ENCODE peak calls at places on chromosomes 11 and 22, in eight cellular contexts. G is RWPE1; W is HFFc6; O is CD4-positive, alpha-beta T cell; N is tibial artery; P is neural progenitor cell; B is uterus; J is left ventricle myocardium inferior. Z is an unnamed sample.

GRCh38 chr11:32172771-32173170 is 81.9 kb downstream of the RCN1 start:
- DNase-seq in G (no peak), W (peak), O (no peak), N (no peak), P (peak), B (no peak), J (no peak), Z (no peak)

GRCh38 chr11:27870985-27871485 is 170.8 kb upstream of the BDNF start:
- DNase-seq in G (no peak), W (no peak), O (no peak), N (no peak), P (no peak), B (no peak), J (no peak), Z (no peak)

GRCh38 chr11:2517016-2517385 is 72.2 kb downstream of the KCNQ1 start:
- DNase-seq in G (no peak), W (no peak), O (no peak), N (peak), P (no peak), B (no peak), J (peak), Z (no peak)

GRCh38 chr22:47090591-47091240 is 328.3 kb downstream of the TBC1D22A start:
- DNase-seq in G (no peak), W (peak), O (no peak), N (peak), P (peak), B (peak), J (no peak), Z (peak)

GRCh38 chr11:12201016-12201985 is 90.9 kb downstream of the MICAL2 start:
- DNase-seq in G (no peak), W (peak), O (no peak), N (peak), P (no peak), B (no peak), J (peak), Z (no peak)

GRCh38 chr11:104663190-104664140 is 234.8 kb downstream of the CASP12 start:
- DNase-seq in G (no peak), W (no peak), O (no peak), N (no peak), P (no peak), B (no peak), J (no peak), Z (no peak)

GRCh38 chr11:116192509-116193206 is 580.1 kb downstream of the BUD13 start:
- DNase-seq in G (no peak), W (no peak), O (no peak), N (no peak), P (peak), B (no peak), J (no peak), Z (no peak)

GRCh38 chr11:17607572-17608570 is 60.8 kb downstream of the OTOG start:
- DNase-seq in G (no peak), W (no peak), O (no peak), N (peak), P (no peak), B (no peak), J (no peak), Z (no peak)

GRCh38 chr11:47889714-47890441 is 41.7 kb upstream of the NUP160 start:
- DNase-seq in G (no peak), W (no peak), O (no peak), N (no peak), P (no peak), B (no peak), J (no peak), Z (no peak)

GRCh38 chr11:118929496-118930151 is 3.9 kb upstream of the BCL9L start:
- DNase-seq in G (peak), W (peak), O (peak), N (peak), P (peak), B (peak), J (peak), Z (peak)

GRCh38 chr11:44793350-44794090 is 66.8 kb downstream of the TSPAN18 start:
- DNase-seq in G (no peak), W (no peak), O (no peak), N (no peak), P (peak), B (peak), J (no peak), Z (no peak)

GRCh38 chr11:61967177-61967923 is at the start of gene FTH1:
- DNase-seq in G (peak), W (peak), O (peak), N (peak), P (peak), B (peak), J (peak), Z (peak)

GRCh38 chr11:44815917-44816456 is 89.2 kb downstream of the TSPAN18 start:
- DNase-seq in G (no peak), W (no peak), O (no peak), N (no peak), P (no peak), B (no peak), J (no peak), Z (no peak)

GRCh38 chr11:80587906-80588305 is 1147.1 kb upstream of the TENM4 start:
- DNase-seq in G (no peak), W (no peak), O (no peak), N (no peak), P (no peak), B (no peak), J (no peak), Z (no peak)

GRCh38 chr11:1224109-1224485 is 1.2 kb downstream of the MUC5B start:
- DNase-seq in G (no peak), W (no peak), O (no peak), N (peak), P (no peak), B (no peak), J (no peak), Z (no peak)

GRCh38 chr11:120023120-120023519 is 114.8 kb downstream of the TRIM29 start:
- DNase-seq in G (no peak), W (no peak), O (no peak), N (no peak), P (peak), B (no peak), J (no peak), Z (no peak)

GRCh38 chr11:122850076-122850631 is 11.9 kb downstream of the CRTAM start:
- DNase-seq in G (no peak), W (peak), O (no peak), N (no peak), P (no peak), B (no peak), J (no peak), Z (peak)

GRCh38 chr22:36182056-36182455 is 19.6 kb downstream of the APOL4 start:
- DNase-seq in G (no peak), W (no peak), O (no peak), N (no peak), P (no peak), B (no peak), J (no peak), Z (no peak)

GRCh38 chr22:36182871-36183270 is 18.7 kb downstream of the APOL4 start:
- DNase-seq in G (no peak), W (no peak), O (no peak), N (no peak), P (no peak), B (no peak), J (no peak), Z (no peak)

GRCh38 chr22:36180928-36181327 is 20.4 kb upstream of the APOL3 start:
- DNase-seq in G (no peak), W (no peak), O (no peak), N (no peak), P (no peak), B (no peak), J (no peak), Z (no peak)

GRCh38 chr22:36177160-36177559 is 16.6 kb upstream of the APOL3 start:
- DNase-seq in G (no peak), W (no peak), O (no peak), N (no peak), P (no peak), B (no peak), J (no peak), Z (no peak)

GRCh38 chr22:36180038-36180880 is 19.7 kb upstream of the APOL3 start:
- DNase-seq in G (peak), W (peak), O (peak), N (peak), P (peak), B (peak), J (peak), Z (peak)
- TF ChIP-seq CTCF in G (peak), W (peak), O (peak), N (peak), P (peak), B (peak), J (peak), Z (peak)

DNA sequence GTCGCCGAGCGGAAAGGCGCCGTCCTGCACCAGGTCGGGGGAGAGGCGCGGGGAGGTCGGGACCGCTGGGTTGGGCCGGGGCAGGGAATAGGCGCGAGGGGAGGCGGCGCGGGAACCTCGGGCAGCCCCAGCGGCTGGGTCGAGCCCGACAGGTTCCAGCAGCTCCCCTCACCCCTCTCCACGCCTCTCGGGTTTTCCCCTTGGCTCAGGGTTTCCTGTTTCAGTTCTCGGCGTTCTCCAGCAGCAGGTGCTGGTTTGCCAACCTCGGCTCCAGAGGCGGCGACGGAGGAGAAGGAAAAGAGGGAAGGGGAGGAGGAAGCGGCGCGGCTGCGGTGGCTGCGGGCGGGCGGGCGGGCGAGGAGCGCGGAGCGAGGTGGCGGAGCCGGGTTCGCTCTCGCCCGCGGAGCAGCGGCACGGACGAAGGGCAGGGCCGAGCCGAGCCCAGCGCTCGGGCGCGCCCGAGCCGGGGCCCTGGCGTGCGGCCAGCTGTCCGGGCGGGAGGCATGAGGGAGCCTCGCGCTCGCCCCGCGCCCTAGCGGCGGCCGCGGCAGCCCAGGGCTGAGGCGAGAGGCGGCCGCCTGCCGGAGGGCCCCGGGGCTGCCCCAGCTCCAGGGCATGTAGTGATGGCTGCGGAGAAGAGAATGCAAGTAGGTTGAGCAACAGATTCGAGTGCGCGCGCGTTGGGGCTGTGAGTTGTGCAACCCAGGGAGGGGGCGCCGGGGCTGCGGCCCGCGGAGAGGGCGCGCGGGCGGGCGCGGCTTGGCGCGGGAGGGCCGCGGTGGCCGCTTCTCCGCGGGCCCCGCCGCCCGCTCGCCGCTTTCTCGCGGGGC is at the start of gene ZC3H12C:
- DNase-seq in G (peak), W (peak), O (no peak), N (peak), P (peak), B (peak), J (peak), Z (peak)
- TF ChIP-seq CTCF in G (peak), W (peak), O (no peak), N (peak), P (peak), B (no peak), J (peak), Z (no peak)

GRCh38 chr11:42976636-42977217 is 335.1 kb upstream of the API5 start:
- DNase-seq in G (no peak), W (no peak), O (no peak), N (no peak), P (no peak), B (no peak), J (no peak), Z (no peak)

GRCh38 chr11:42972741-42973140 is 339.1 kb upstream of the API5 start:
- DNase-seq in G (no peak), W (no peak), O (no peak), N (no peak), P (no peak), B (no peak), J (no peak), Z (no peak)

DNA sequence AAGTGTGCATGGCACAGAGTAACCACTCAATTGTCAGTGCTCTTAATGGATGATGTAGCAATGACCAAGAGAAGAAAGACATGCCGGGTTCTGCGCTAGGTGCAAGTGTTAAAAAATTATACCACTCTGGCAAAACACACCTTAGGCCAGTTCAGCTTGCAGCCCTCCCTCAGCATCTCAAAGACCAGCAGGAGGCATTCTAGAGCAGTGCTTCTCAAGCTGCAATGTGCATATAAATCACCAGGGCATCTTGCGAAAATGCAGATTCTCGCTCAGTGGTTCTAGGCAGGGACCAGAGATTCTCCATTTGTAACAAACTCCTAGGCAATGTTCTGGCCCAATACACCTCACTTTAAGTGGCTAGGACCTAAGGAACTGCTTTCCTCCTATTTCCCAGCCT is 337.3 kb upstream of the API5 start:
- DNase-seq in G (no peak), W (no peak), O (no peak), N (no peak), P (peak), B (no peak), J (no peak), Z (no peak)
- TF ChIP-seq CTCF in G (no peak), W (no peak), O (no peak), N (no peak), P (peak), B (no peak), J (no peak), Z (no peak)

GRCh38 chr11:20670932-20671403 is 1.6 kb downstream of the NELL1 start:
- DNase-seq in G (no peak), W (no peak), O (no peak), N (no peak), P (peak), B (no peak), J (no peak), Z (no peak)

GRCh38 chr11:20672575-20672974 is 3.2 kb downstream of the NELL1 start:
- DNase-seq in G (no peak), W (no peak), O (no peak), N (no peak), P (peak), B (no peak), J (no peak), Z (no peak)

GRCh38 chr11:20671856-20672546 is 2.6 kb downstream of the NELL1 start:
- DNase-seq in G (no peak), W (peak), O (no peak), N (no peak), P (peak), B (no peak), J (no peak), Z (no peak)

DNA sequence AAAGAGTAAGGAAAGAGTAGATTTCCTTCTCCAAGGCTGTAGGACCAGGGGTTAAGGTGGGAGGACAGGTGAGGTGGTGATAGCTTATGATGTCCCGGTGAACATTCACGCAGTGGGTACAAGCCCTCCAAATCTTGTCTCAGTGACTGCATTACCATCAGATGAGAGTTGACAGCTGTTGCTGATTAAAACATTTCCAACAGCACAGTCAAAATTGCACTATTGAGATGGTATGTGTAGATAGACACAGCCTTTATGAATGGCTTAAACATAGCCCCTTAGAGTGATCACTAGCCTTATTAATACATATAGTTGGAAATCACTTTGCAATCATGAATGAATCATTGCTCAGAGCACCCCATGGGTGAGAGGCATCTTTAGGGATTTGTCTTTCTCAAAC is 7.3 kb downstream of the NELL1 start:
- DNase-seq in G (no peak), W (no peak), O (no peak), N (no peak), P (no peak), B (no peak), J (no peak), Z (no peak)
- TF ChIP-seq CTCF in G (no peak), W (no peak), O (no peak), N (no peak), P (no peak), B (no peak), J (no peak), Z (no peak)

GRCh38 chr11:77104727-77105126 is 2.1 kb downstream of the OMP start:
- DNase-seq in G (no peak), W (peak), O (no peak), N (no peak), P (no peak), B (no peak), J (no peak), Z (no peak)

GRCh38 chr11:77103319-77103718 is 679 bp downstream of the OMP start:
- DNase-seq in G (no peak), W (no peak), O (no peak), N (no peak), P (no peak), B (no peak), J (no peak), Z (no peak)

GRCh38 chr11:77102246-77103210 is at the start of gene OMP:
- DNase-seq in G (no peak), W (no peak), O (no peak), N (no peak), P (no peak), B (no peak), J (no peak), Z (no peak)

GRCh38 chr11:77100166-77101042 is 2.2 kb upstream of the OMP start:
- DNase-seq in G (no peak), W (no peak), O (no peak), N (peak), P (no peak), B (no peak), J (peak), Z (no peak)

GRCh38 chr11:77101043-77101537 is 1.6 kb upstream of the OMP start:
- DNase-seq in G (no peak), W (peak), O (no peak), N (no peak), P (peak), B (no peak), J (no peak), Z (no peak)
- TF ChIP-seq CTCF in G (no peak), W (peak), O (no peak), N (no peak), P (peak), B (no peak), J (peak), Z (peak)

GRCh38 chr11:94997437-94997836 is 23.9 kb downstream of the KDM4D start:
- DNase-seq in G (no peak), W (no peak), O (no peak), N (no peak), P (no peak), B (no peak), J (no peak), Z (no peak)
- TF ChIP-seq CTCF in G (no peak), W (peak), O (no peak), N (no peak), P (no peak), B (no peak), J (no peak), Z (no peak)

GRCh38 chr11:3944198-3944597 is 88.7 kb downstream of the STIM1 start:
- DNase-seq in G (no peak), W (peak), O (no peak), N (peak), P (no peak), B (peak), J (peak), Z (no peak)

GRCh38 chr11:3939651-3940190 is 84.3 kb downstream of the STIM1 start:
- DNase-seq in G (no peak), W (peak), O (no peak), N (no peak), P (no peak), B (no peak), J (no peak), Z (no peak)

GRCh38 chr11:3942956-3943497 is 87.6 kb downstream of the STIM1 start:
- DNase-seq in G (no peak), W (no peak), O (no peak), N (no peak), P (no peak), B (no peak), J (no peak), Z (no peak)

GRCh38 chr11:3939211-3939610 is 83.7 kb downstream of the STIM1 start:
- DNase-seq in G (no peak), W (peak), O (no peak), N (no peak), P (no peak), B (no peak), J (no peak), Z (no peak)

DNA sequence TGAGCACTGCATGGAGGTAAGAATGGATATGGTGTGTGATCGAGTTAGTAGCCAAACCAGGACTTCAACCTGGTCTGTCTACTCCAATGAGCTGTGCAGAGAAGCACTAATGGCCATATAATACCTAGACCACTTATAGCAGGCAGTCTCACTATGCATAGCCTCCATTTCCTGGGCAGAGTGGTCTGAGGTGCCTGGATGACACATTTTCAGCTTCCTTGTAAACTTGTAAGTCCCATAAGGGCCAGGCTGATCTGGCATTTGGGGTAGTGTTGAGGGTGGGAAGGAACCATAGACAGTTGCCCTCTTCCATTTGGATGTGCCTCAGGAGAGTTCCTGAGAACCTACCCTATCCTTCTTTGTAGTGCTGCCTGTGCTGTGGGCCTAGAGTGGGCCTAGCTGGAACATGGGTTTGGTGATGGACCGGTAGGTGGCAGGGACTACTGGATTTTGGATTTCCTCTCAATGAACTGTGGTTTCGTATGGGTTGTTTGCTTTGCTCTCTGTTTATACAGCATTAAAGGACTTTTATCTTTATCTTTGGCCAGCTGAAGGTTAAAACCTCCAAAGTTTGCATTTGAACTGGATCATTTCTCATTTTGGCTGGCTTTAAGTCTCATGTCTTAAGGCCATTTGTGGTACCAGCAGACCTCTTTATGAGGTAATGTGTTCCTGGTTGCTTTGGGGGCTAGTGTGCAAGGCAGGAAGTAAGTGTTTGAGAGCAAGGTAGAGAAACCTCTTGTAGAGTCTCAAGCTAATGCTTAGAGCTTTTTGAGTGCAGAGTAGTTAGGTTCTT is 86.9 kb downstream of the STIM1 start:
- DNase-seq in G (no peak), W (no peak), O (no peak), N (no peak), P (no peak), B (no peak), J (no peak), Z (no peak)
- TF ChIP-seq CTCF in G (no peak), W (no peak), O (peak), N (no peak), P (no peak), B (no peak), J (no peak), Z (no peak)

DNA sequence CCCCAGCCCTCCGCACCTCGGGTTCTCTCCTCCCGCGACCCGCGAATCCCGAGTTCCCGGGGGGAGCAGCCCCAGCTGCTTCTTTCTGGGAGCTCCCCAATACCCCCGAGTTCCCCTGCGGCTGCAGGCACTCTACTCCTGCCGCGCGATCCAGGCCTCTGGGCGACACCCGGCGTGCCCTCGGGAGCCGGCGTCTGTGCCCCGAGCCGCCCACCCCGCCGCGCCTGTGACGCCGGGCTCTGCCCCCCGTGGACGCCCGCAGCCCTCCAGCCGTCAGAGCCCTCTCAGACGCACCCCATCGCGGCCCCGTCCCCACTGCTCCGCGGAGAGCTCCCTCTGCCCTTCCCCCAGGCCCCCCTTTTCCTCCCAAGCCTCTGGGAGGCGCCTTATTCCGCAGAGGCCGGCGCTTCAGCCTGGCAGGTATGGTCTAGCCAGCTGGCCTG is 422 bp downstream of the GLB1L2 start:
- DNase-seq in G (no peak), W (no peak), O (no peak), N (no peak), P (peak), B (peak), J (no peak), Z (no peak)
- TF ChIP-seq CTCF in G (no peak), W (no peak), O (no peak), N (no peak), P (peak), B (no peak), J (no peak), Z (no peak)